ENCODE peak calls at places on chromosomes 2 and 18, in four cellular contexts. Z is K562, U is sigmoid colon, L is A549. A is an unnamed sample.
A peak's percentile ranks its signal among the peaks of the same experiment; 100 is the strongest.

GRCh38 chr2:70516596-70516995 is 37.0 kb downstream of the TGFA start:
- DNase-seq in Z (no peak), U (no peak), L (peak; percentile 17), A (peak; percentile 43)

GRCh38 chr2:67057901-67058703 is 339.0 kb upstream of the ETAA1 start:
- DNase-seq in Z (no peak), U (no peak), L (no peak), A (no peak)

GRCh38 chr2:186532891-186533290 is 46.8 kb downstream of the ZC3H15 start:
- DNase-seq in Z (peak; percentile 82), U (no peak), L (peak; percentile 29), A (no peak)

GRCh38 chr2:215156453-215156852 is 18.0 kb upstream of the ABCA12 start:
- DNase-seq in Z (no peak), U (no peak), L (no peak), A (no peak)

GRCh38 chr18:74598350-74599001 is 806 bp downstream of the ZNF407 start:
- DNase-seq in Z (peak; percentile 55), U (peak; percentile 80), L (peak; percentile 51), A (no peak)

GRCh38 chr2:188668017-188668663 is 306.0 kb upstream of the COL3A1 start:
- DNase-seq in Z (no peak), U (peak; percentile 59), L (peak; percentile 35), A (no peak)

GRCh38 chr2:10141736-10142639 is 19.4 kb downstream of the RRM2 start:
- DNase-seq in Z (peak; percentile 29), U (peak; percentile 57), L (peak; percentile 58), A (no peak)

GRCh38 chr2:120949957-120950590 is 214.4 kb downstream of the GLI2 start:
- DNase-seq in Z (no peak), U (no peak), L (no peak), A (no peak)

GRCh38 chr2:57893800-57894199 is 152.8 kb upstream of the VRK2 start:
- DNase-seq in Z (no peak), U (no peak), L (no peak), A (no peak)

GRCh38 chr18:49031511-49032188 is 80.9 kb upstream of the SMAD7 start:
- DNase-seq in Z (no peak), U (peak; percentile 46), L (no peak), A (no peak)

GRCh38 chr2:159153463-159153862 is 133.0 kb downstream of the WDSUB1 start:
- DNase-seq in Z (no peak), U (no peak), L (no peak), A (no peak)

GRCh38 chr18:32980896-32981295 is 208.1 kb upstream of the KLHL14 start:
- DNase-seq in Z (no peak), U (no peak), L (no peak), A (no peak)

GRCh38 chr2:216918088-216918680 is 58.3 kb upstream of the TNP1 start:
- DNase-seq in Z (no peak), U (no peak), L (peak; percentile 23), A (peak; percentile 19)

GRCh38 chr2:135960598-135961551 is 24.6 kb downstream of the DARS1 start:
- DNase-seq in Z (no peak), U (no peak), L (no peak), A (no peak)

GRCh38 chr18:34901299-34901698 is 139.9 kb upstream of the MAPRE2 start:
- DNase-seq in Z (no peak), U (no peak), L (peak; percentile 18), A (no peak)

GRCh38 chr2:218993345-218994315 is at the start of gene CRYBA2:
- DNase-seq in Z (peak; percentile 42), U (no peak), L (no peak), A (no peak)

GRCh38 chr18:31929273-31929672 is 13.7 kb downstream of the TRAPPC8 start:
- DNase-seq in Z (no peak), U (no peak), L (no peak), A (no peak)

GRCh38 chr2:71607490-71607889 is 154.1 kb downstream of the DYSF start:
- DNase-seq in Z (no peak), U (peak; percentile 39), L (no peak), A (no peak)

DNA sequence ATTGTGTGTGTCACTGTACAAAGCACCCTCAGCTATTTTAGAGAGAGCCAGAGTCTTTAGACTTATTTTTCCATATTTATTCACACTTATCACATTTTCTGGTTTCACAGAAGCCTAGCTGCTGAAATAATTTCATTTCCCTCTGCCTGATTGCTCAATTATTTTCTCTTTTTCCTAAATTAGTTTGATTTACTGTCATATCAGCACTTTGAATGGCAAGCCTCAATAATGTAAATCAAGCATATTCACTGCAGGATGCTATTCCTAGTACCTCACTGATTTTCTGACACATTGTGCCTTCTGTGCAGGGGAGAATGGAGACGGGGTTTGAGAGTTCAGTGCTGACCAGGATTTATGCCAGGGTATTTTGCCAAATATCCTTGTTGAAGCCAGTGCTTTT is 48.3 kb downstream of the CPS1 start:
- DNase-seq in Z (no peak), U (no peak), L (no peak), A (no peak)
- TF ChIP-seq POLR2A in Z (no peak), U (no peak), L (no peak), A (no peak)

DNA sequence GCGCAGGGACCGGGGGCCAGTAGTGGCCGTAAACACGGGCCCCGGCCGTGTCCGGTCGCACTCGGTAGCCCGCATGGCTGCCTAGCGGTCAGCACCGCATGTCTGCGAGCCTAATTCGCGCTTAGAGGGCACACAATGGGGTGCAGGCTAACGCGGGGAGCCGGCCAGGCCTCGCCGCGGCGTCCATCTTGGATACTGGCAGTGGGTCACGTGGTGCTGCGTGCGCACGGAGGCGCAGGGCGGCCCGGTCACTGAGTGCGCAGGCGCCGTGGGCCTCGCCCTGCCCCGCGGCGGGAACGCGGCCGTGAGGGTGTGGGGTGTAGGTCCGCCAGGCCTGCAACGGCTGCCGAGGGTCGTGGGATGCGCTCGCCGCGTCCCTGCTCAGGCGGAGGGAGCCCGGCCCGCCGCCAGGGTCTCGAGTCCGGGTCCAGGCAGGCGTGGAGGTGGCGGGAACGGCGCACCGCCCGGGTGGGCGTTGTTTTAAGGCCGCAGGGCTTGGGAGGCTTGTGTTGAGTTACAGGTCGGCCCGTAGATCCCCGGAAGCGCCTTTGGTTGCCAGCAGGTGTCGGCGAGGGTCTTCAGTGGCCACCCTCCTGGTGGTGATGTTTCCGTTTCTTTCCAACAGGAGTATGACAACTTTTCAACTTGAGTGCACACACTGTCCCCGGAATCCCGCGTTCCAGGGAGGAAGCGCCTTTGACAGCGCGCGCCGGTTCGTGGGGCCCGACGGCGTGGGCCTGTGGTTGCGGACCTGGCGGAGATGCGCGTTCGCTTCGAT is 819 bp upstream of the HDAC4 start:
- DNase-seq in Z (peak; percentile 93), U (peak; percentile 97), L (peak; percentile 97), A (peak; percentile 98)
- TF ChIP-seq POLR2A in Z (peak; percentile 98), U (peak; percentile 93), L (peak; percentile 96), A (peak; percentile 97)

DNA sequence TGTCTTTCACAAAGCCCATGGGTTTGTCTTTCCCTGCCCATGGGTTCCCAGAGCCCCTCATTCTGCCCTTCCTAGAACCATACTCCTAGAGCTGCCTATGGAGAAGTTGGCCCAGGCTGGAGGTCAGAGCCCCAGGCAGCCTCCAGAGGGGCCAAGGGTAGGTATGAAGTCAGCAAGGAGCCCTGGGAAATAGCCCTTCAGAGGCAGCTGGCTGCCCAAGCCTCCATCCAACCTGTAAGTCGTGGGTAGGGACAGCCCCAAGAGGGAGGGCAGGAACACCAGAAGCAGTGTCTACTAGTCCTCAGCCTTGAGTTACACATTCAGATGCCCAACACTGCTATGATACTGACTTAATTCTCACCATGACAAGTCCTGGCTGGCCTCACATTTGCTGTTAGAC is 49.5 kb downstream of the TMEM247 start:
- DNase-seq in Z (no peak), U (no peak), L (no peak), A (no peak)
- TF ChIP-seq POLR2A in Z (no peak), U (no peak), L (no peak), A (no peak)

DNA sequence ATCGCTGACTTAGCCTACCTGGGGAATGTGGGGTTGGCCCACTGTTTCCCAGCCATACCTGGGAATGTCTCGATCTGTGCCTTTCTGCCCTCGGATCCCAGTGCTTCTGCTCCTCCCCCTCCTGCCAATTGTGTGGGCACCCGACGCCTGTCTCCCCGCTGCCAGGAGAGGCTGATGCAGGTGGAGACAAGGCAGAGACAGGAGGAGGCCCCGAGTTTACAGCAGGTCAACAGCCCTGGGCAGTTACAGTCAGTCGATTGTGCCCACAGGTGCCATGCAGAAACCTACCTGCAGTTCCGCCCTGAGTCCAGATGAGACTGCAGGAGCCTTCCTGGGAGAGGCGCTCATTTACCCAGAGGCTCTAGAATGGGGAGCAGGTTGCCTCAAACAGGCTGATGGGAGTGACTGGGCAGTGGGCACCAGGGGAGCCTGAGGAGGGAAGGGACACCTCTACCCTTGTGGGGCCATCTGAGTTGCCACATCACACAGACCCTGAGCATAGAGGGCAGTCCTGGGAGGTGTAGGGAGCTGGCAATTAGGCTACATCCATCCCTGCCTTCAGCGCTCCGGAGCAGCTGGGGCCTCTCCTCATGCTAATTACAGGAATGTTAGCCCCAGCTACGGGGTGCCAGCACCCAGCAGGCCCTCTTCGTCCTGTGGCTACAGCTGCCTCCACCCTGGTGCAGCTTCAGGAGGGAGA is 300.1 kb downstream of the NDUFA10 start:
- DNase-seq in Z (no peak), U (peak; percentile 49), L (no peak), A (no peak)
- TF ChIP-seq POLR2A in Z (no peak), U (no peak), L (no peak), A (no peak)

DNA sequence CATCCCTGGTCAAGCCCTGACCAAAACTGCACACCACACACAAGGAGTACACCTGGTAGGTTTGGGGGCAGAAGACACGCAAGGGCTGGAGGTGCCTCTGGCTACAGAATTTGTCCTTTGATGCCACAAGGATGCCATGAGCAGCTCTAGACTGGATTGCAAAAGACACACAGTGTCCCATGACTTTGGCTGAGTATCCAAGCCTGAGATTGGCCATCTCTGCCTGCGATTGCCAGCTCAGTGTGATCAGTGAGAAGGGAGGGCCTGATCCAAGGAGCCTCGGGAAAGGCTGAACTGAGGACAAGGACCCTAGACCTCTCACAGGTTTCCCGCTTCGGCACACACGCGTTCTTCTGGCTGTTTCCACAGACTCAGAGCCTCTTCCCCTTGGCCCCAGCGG is 60.0 kb upstream of the FOSL2 start:
- DNase-seq in Z (no peak), U (no peak), L (no peak), A (no peak)
- TF ChIP-seq POLR2A in Z (no peak), U (no peak), L (no peak), A (no peak)

GRCh38 chr2:45301307-45302010 is 292.2 kb upstream of the SIX2 start:
- DNase-seq in Z (no peak), U (no peak), L (no peak), A (no peak)
- TF ChIP-seq POLR2A in Z (no peak), U (no peak), L (no peak), A (no peak)

GRCh38 chr2:42974697-42975357 is 182.4 kb upstream of the HAAO start:
- DNase-seq in Z (peak; percentile 74), U (peak; percentile 89), L (peak; percentile 64), A (peak; percentile 49)
- TF ChIP-seq POLR2A in Z (no peak), U (no peak), L (no peak), A (no peak)

GRCh38 chr2:11995381-11995947 is 249.0 kb downstream of the LPIN1 start:
- DNase-seq in Z (no peak), U (no peak), L (no peak), A (no peak)

GRCh38 chr2:11997142-11997541 is 250.7 kb downstream of the LPIN1 start:
- DNase-seq in Z (no peak), U (no peak), L (no peak), A (no peak)

GRCh38 chr2:11998218-11998617 is 251.8 kb downstream of the LPIN1 start:
- DNase-seq in Z (no peak), U (no peak), L (no peak), A (no peak)

GRCh38 chr2:11996618-11997017 is 250.2 kb downstream of the LPIN1 start:
- DNase-seq in Z (no peak), U (no peak), L (no peak), A (no peak)

GRCh38 chr2:11998626-11999378 is 252.4 kb downstream of the LPIN1 start:
- DNase-seq in Z (no peak), U (no peak), L (no peak), A (no peak)
- TF ChIP-seq POLR2A in Z (no peak), U (no peak), L (no peak), A (no peak)

A was measured in H54.